ENCODE peak calls at places on chromosome 5, in seven cellular contexts. O, S, U, Y, C, E and W are unnamed samples.

GRCh38 chr5:95401601-95402000 is 10.4 kb downstream of the FAM81B start:
- DNase-seq in U (no peak), S (no peak), C (no peak), Y (no peak), O (no peak), E (no peak), W (no peak)

GRCh38 chr5:146745937-146746577 is 132.5 kb downstream of the PPP2R2B start:
- DNase-seq in S (no peak), U (no peak), E (no peak), O (no peak), C (no peak), Y (no peak), W (no peak)

GRCh38 chr5:6475626-6476312 is 27.1 kb downstream of the UBE2QL1 start:
- DNase-seq in O (no peak), S (no peak), Y (no peak), U (no peak), C (no peak), E (no peak), W (no peak)

GRCh38 chr5:76831108-76831447 is 12.2 kb downstream of the F2RL1 start:
- DNase-seq in S (no peak), C (no peak), E (no peak), O (no peak), Y (no peak), U (no peak), W (no peak)

GRCh38 chr5:173094012-173094661 is 38.0 kb downstream of the CREBRF start:
- DNase-seq in Y (no peak), E (no peak), S (no peak), C (no peak), U (no peak), O (no peak), W (no peak)

GRCh38 chr5:144086295-144086694 is 84.2 kb downstream of the YIPF5 start:
- DNase-seq in S (no peak), C (no peak), E (no peak), O (no peak), U (no peak), Y (no peak), W (no peak)

GRCh38 chr5:158301186-158301585 is 442.2 kb upstream of the CLINT1 start:
- DNase-seq in Y (no peak), S (no peak), U (peak), C (no peak), O (no peak), E (no peak), W (no peak)

GRCh38 chr5:98975223-98975622 is 46.4 kb upstream of the CHD1 start:
- DNase-seq in S (no peak), U (no peak), C (no peak), Y (no peak), E (no peak), O (no peak), W (no peak)

GRCh38 chr5:27511061-27511460 is 472.7 kb upstream of the CDH9 start:
- DNase-seq in E (no peak), C (no peak), U (no peak), Y (no peak), O (no peak), S (no peak), W (no peak)

GRCh38 chr5:136374003-136374402 is 8.7 kb upstream of the TRPC7 start:
- DNase-seq in E (no peak), Y (no peak), O (no peak), C (no peak), S (no peak), U (no peak), W (no peak)

GRCh38 chr5:10468256-10468655 is 26.6 kb downstream of the ROPN1L start:
- DNase-seq in U (no peak), S (no peak), Y (no peak), O (no peak), C (no peak), E (no peak), W (no peak)

GRCh38 chr5:115815693-115816225 is 700 bp downstream of the CDO1 start:
- DNase-seq in E (peak), C (no peak), O (no peak), Y (no peak), U (peak), S (no peak), W (no peak)

GRCh38 chr5:1523793-1524480 is at the start of gene LPCAT1:
- DNase-seq in U (peak), O (peak), C (no peak), S (peak), E (peak), Y (peak), W (peak)

GRCh38 chr5:139799359-139799758 is 3.8 kb downstream of the PSD2 start:
- DNase-seq in S (no peak), C (no peak), Y (no peak), U (no peak), E (no peak), O (no peak), W (no peak)

GRCh38 chr5:102681403-102681983 is 73.6 kb upstream of the PAM start:
- DNase-seq in C (no peak), O (peak), S (peak), Y (peak), U (peak), E (peak), W (peak)

GRCh38 chr5:142602720-142603245 is 83.1 kb downstream of the FGF1 start:
- DNase-seq in U (no peak), E (no peak), C (no peak), S (no peak), O (no peak), Y (no peak), W (no peak)